ENCODE peak calls at places on chromosomes 6 and 20, in six cellular contexts. One of them, this sample, is unnamed.

GRCh38 chr6:111503194-111503593 is 20.2 kb upstream of the REV3L start:
- DNase-seq in NCI-H1694: no peak
- DNase-seq in Kasumi-1: no peak
- DNase-seq in EL: peak
- DNase-seq in foreskin fibroblast: no peak
- DNase-seq in stimulated activated CD4-positive, alpha-beta T cell treated with anti-CD3 and anti-CD28 coated beads, Interleukin-2, amount 100 ng/mL, for 24 hours: no peak
- DNase-seq in this sample: no peak

GRCh38 chr20:59159822-59160740 is 3.5 kb upstream of the ZNF831 start:
- DNase-seq in NCI-H1694: no peak
- DNase-seq in foreskin fibroblast: no peak
- DNase-seq in stimulated activated CD4-positive, alpha-beta T cell treated with anti-CD3 and anti-CD28 coated beads, Interleukin-2, amount 100 ng/mL, for 24 hours: no peak
- DNase-seq in Kasumi-1: no peak
- DNase-seq in EL: no peak
- DNase-seq in this sample: no peak

GRCh38 chr6:5098501-5099270 is 13.5 kb downstream of the PPP1R3G start:
- DNase-seq in NCI-H1694: no peak
- DNase-seq in foreskin fibroblast: no peak
- DNase-seq in stimulated activated CD4-positive, alpha-beta T cell treated with anti-CD3 and anti-CD28 coated beads, Interleukin-2, amount 100 ng/mL, for 24 hours: no peak
- DNase-seq in EL: no peak
- DNase-seq in Kasumi-1: no peak
- DNase-seq in this sample: no peak

GRCh38 chr6:116139917-116140316 is 14.0 kb upstream of the COL10A1 start:
- DNase-seq in NCI-H1694: no peak
- DNase-seq in Kasumi-1: no peak
- DNase-seq in EL: no peak
- DNase-seq in stimulated activated CD4-positive, alpha-beta T cell treated with anti-CD3 and anti-CD28 coated beads, Interleukin-2, amount 100 ng/mL, for 24 hours: no peak
- DNase-seq in foreskin fibroblast: no peak
- DNase-seq in this sample: no peak

GRCh38 chr20:6848992-6849391 is 81.5 kb downstream of the BMP2 start:
- DNase-seq in EL: no peak
- DNase-seq in Kasumi-1: no peak
- DNase-seq in stimulated activated CD4-positive, alpha-beta T cell treated with anti-CD3 and anti-CD28 coated beads, Interleukin-2, amount 100 ng/mL, for 24 hours: no peak
- DNase-seq in NCI-H1694: no peak
- DNase-seq in foreskin fibroblast: no peak
- DNase-seq in this sample: no peak

GRCh38 chr6:107368471-107368870 is 90.9 kb downstream of the PDSS2 start:
- DNase-seq in EL: no peak
- DNase-seq in foreskin fibroblast: no peak
- DNase-seq in NCI-H1694: no peak
- DNase-seq in Kasumi-1: no peak
- DNase-seq in stimulated activated CD4-positive, alpha-beta T cell treated with anti-CD3 and anti-CD28 coated beads, Interleukin-2, amount 100 ng/mL, for 24 hours: no peak
- DNase-seq in this sample: no peak

GRCh38 chr6:158233214-158233795 is 65.2 kb downstream of the GTF2H5 start:
- DNase-seq in EL: no peak
- DNase-seq in stimulated activated CD4-positive, alpha-beta T cell treated with anti-CD3 and anti-CD28 coated beads, Interleukin-2, amount 100 ng/mL, for 24 hours: no peak
- DNase-seq in Kasumi-1: no peak
- DNase-seq in foreskin fibroblast: no peak
- DNase-seq in NCI-H1694: no peak
- DNase-seq in this sample: no peak

GRCh38 chr20:38447251-38447661 is 12.1 kb upstream of the SNHG17 start:
- DNase-seq in stimulated activated CD4-positive, alpha-beta T cell treated with anti-CD3 and anti-CD28 coated beads, Interleukin-2, amount 100 ng/mL, for 24 hours: no peak
- DNase-seq in NCI-H1694: no peak
- DNase-seq in Kasumi-1: no peak
- DNase-seq in EL: no peak
- DNase-seq in foreskin fibroblast: no peak
- DNase-seq in this sample: no peak

GRCh38 chr6:145714731-145715130 is 20.6 kb downstream of the EPM2A start:
- DNase-seq in stimulated activated CD4-positive, alpha-beta T cell treated with anti-CD3 and anti-CD28 coated beads, Interleukin-2, amount 100 ng/mL, for 24 hours: no peak
- DNase-seq in Kasumi-1: no peak
- DNase-seq in foreskin fibroblast: no peak
- DNase-seq in EL: no peak
- DNase-seq in NCI-H1694: no peak
- DNase-seq in this sample: no peak

GRCh38 chr20:57968111-57968510 is 258.3 kb upstream of the PMEPA1 start:
- DNase-seq in EL: peak
- DNase-seq in Kasumi-1: no peak
- DNase-seq in NCI-H1694: no peak
- DNase-seq in foreskin fibroblast: no peak
- DNase-seq in stimulated activated CD4-positive, alpha-beta T cell treated with anti-CD3 and anti-CD28 coated beads, Interleukin-2, amount 100 ng/mL, for 24 hours: no peak
- DNase-seq in this sample: no peak

GRCh38 chr6:31765559-31765909 is 3.1 kb downstream of the SAPCD1 start:
- DNase-seq in EL: no peak
- DNase-seq in Kasumi-1: no peak
- DNase-seq in stimulated activated CD4-positive, alpha-beta T cell treated with anti-CD3 and anti-CD28 coated beads, Interleukin-2, amount 100 ng/mL, for 24 hours: no peak
- DNase-seq in foreskin fibroblast: no peak
- DNase-seq in NCI-H1694: no peak
- DNase-seq in this sample: no peak

GRCh38 chr6:3631862-3632261 is 119.7 kb downstream of the PXDC1 start:
- DNase-seq in stimulated activated CD4-positive, alpha-beta T cell treated with anti-CD3 and anti-CD28 coated beads, Interleukin-2, amount 100 ng/mL, for 24 hours: no peak
- DNase-seq in Kasumi-1: no peak
- DNase-seq in EL: no peak
- DNase-seq in foreskin fibroblast: no peak
- DNase-seq in NCI-H1694: no peak
- DNase-seq in this sample: no peak

GRCh38 chr20:37340998-37341397 is 4.9 kb upstream of the SRC start:
- DNase-seq in foreskin fibroblast: no peak
- DNase-seq in stimulated activated CD4-positive, alpha-beta T cell treated with anti-CD3 and anti-CD28 coated beads, Interleukin-2, amount 100 ng/mL, for 24 hours: no peak
- DNase-seq in NCI-H1694: no peak
- DNase-seq in EL: no peak
- DNase-seq in Kasumi-1: no peak
- DNase-seq in this sample: no peak

GRCh38 chr6:149852180-149852579 is 12.0 kb downstream of the LRP11 start:
- DNase-seq in stimulated activated CD4-positive, alpha-beta T cell treated with anti-CD3 and anti-CD28 coated beads, Interleukin-2, amount 100 ng/mL, for 24 hours: no peak
- DNase-seq in foreskin fibroblast: no peak
- DNase-seq in NCI-H1694: no peak
- DNase-seq in EL: peak
- DNase-seq in Kasumi-1: no peak
- DNase-seq in this sample: no peak

GRCh38 chr6:443621-444175 is 52.1 kb downstream of the IRF4 start:
- DNase-seq in EL: no peak
- DNase-seq in NCI-H1694: no peak
- DNase-seq in Kasumi-1: no peak
- DNase-seq in foreskin fibroblast: no peak
- DNase-seq in stimulated activated CD4-positive, alpha-beta T cell treated with anti-CD3 and anti-CD28 coated beads, Interleukin-2, amount 100 ng/mL, for 24 hours: no peak
- DNase-seq in this sample: no peak

GRCh38 chr6:153957409-153957808 is 81.6 kb upstream of the OPRM1 start:
- DNase-seq in foreskin fibroblast: no peak
- DNase-seq in stimulated activated CD4-positive, alpha-beta T cell treated with anti-CD3 and anti-CD28 coated beads, Interleukin-2, amount 100 ng/mL, for 24 hours: no peak
- DNase-seq in NCI-H1694: no peak
- DNase-seq in EL: no peak
- DNase-seq in Kasumi-1: no peak
- DNase-seq in this sample: no peak

GRCh38 chr20:10578607-10579006 is 95.2 kb downstream of the JAG1 start:
- DNase-seq in foreskin fibroblast: peak
- DNase-seq in NCI-H1694: no peak
- DNase-seq in Kasumi-1: no peak
- DNase-seq in EL: peak
- DNase-seq in stimulated activated CD4-positive, alpha-beta T cell treated with anti-CD3 and anti-CD28 coated beads, Interleukin-2, amount 100 ng/mL, for 24 hours: no peak
- DNase-seq in this sample: no peak

GRCh38 chr20:35871311-35871771 is 83.0 kb downstream of the SCAND1 start:
- DNase-seq in foreskin fibroblast: no peak
- DNase-seq in EL: peak
- DNase-seq in stimulated activated CD4-positive, alpha-beta T cell treated with anti-CD3 and anti-CD28 coated beads, Interleukin-2, amount 100 ng/mL, for 24 hours: no peak
- DNase-seq in NCI-H1694: no peak
- DNase-seq in Kasumi-1: no peak
- DNase-seq in this sample: no peak

GRCh38 chr6:68126089-68126749 is 508.9 kb upstream of the ADGRB3 start:
- DNase-seq in Kasumi-1: no peak
- DNase-seq in NCI-H1694: no peak
- DNase-seq in EL: no peak
- DNase-seq in foreskin fibroblast: no peak
- DNase-seq in stimulated activated CD4-positive, alpha-beta T cell treated with anti-CD3 and anti-CD28 coated beads, Interleukin-2, amount 100 ng/mL, for 24 hours: no peak
- DNase-seq in this sample: no peak

GRCh38 chr6:43273707-43274106 is 24.4 kb upstream of the SLC22A7 start:
- DNase-seq in Kasumi-1: no peak
- DNase-seq in foreskin fibroblast: no peak
- DNase-seq in NCI-H1694: no peak
- DNase-seq in stimulated activated CD4-positive, alpha-beta T cell treated with anti-CD3 and anti-CD28 coated beads, Interleukin-2, amount 100 ng/mL, for 24 hours: no peak
- DNase-seq in EL: no peak
- DNase-seq in this sample: no peak

GRCh38 chr6:15303920-15304291 is 58.0 kb downstream of the JARID2 start:
- DNase-seq in foreskin fibroblast: no peak
- DNase-seq in EL: no peak
- DNase-seq in NCI-H1694: no peak
- DNase-seq in stimulated activated CD4-positive, alpha-beta T cell treated with anti-CD3 and anti-CD28 coated beads, Interleukin-2, amount 100 ng/mL, for 24 hours: no peak
- DNase-seq in Kasumi-1: no peak
- DNase-seq in this sample: no peak

GRCh38 chr6:159790947-159791598 is 806 bp downstream of the MRPL18 start:
- DNase-seq in Kasumi-1: peak
- DNase-seq in foreskin fibroblast: no peak
- DNase-seq in stimulated activated CD4-positive, alpha-beta T cell treated with anti-CD3 and anti-CD28 coated beads, Interleukin-2, amount 100 ng/mL, for 24 hours: peak
- DNase-seq in EL: no peak
- DNase-seq in NCI-H1694: peak
- DNase-seq in this sample: peak

GRCh38 chr20:40646321-40647212 is 42.5 kb downstream of the MAFB start:
- DNase-seq in stimulated activated CD4-positive, alpha-beta T cell treated with anti-CD3 and anti-CD28 coated beads, Interleukin-2, amount 100 ng/mL, for 24 hours: no peak
- DNase-seq in foreskin fibroblast: no peak
- DNase-seq in EL: no peak
- DNase-seq in Kasumi-1: no peak
- DNase-seq in NCI-H1694: no peak
- DNase-seq in this sample: no peak

This sample was measured in stimulated activated naive B cell treated with anti-CD40 and anti-IgM and Interleukin-4, amounts not matched to agents 10 μg/mL and 1 μg/mL and 100 μg/mL, for 72 hours.